ENCODE peak calls at places on chromosomes 5 and 9, in six cellular contexts. One of them, this sample, is unnamed. For H3K4me1, the result is how much of the 10 kb centered on the place peaks cover.

GRCh38 chr5:129903466-129904101 is 681 bp upstream of the CHSY3 start:
- DNase-seq in Panc1: no peak
- DNase-seq in CD4-positive, CD25-positive, alpha-beta regulatory T cell: no peak
- DNase-seq in CD8-positive, alpha-beta T cell: no peak
- DNase-seq in body of pancreas: no peak
- DNase-seq in fibroblast of lung: no peak
- DNase-seq in this sample: peak

GRCh38 chr9:103714992-103715391 is 379.1 kb upstream of the SMC2 start:
- DNase-seq in CD8-positive, alpha-beta T cell: no peak
- DNase-seq in body of pancreas: no peak
- DNase-seq in CD4-positive, CD25-positive, alpha-beta regulatory T cell: no peak
- DNase-seq in Panc1: no peak
- DNase-seq in fibroblast of lung: no peak
- DNase-seq in this sample: no peak

GRCh38 chr5:74567351-74567870 is 73.1 kb downstream of the ENC1 start:
- DNase-seq in body of pancreas: peak
- DNase-seq in fibroblast of lung: no peak
- DNase-seq in CD4-positive, CD25-positive, alpha-beta regulatory T cell: no peak
- DNase-seq in CD8-positive, alpha-beta T cell: no peak
- DNase-seq in Panc1: no peak
- DNase-seq in this sample: peak

GRCh38 chr9:14935099-14935710 is 25.0 kb upstream of the FREM1 start:
- DNase-seq in body of pancreas: no peak
- DNase-seq in CD8-positive, alpha-beta T cell: no peak
- DNase-seq in Panc1: no peak
- DNase-seq in CD4-positive, CD25-positive, alpha-beta regulatory T cell: no peak
- DNase-seq in fibroblast of lung: no peak
- DNase-seq in this sample: no peak

GRCh38 chr5:76522103-76522942 is 100.9 kb downstream of the F2RL2 start:
- DNase-seq in fibroblast of lung: no peak
- DNase-seq in CD8-positive, alpha-beta T cell: no peak
- DNase-seq in Panc1: no peak
- DNase-seq in CD4-positive, CD25-positive, alpha-beta regulatory T cell: no peak
- DNase-seq in body of pancreas: no peak
- DNase-seq in this sample: peak

GRCh38 chr5:36360311-36360710 is 58.6 kb upstream of the RANBP3L start:
- DNase-seq in CD4-positive, CD25-positive, alpha-beta regulatory T cell: no peak
- DNase-seq in CD8-positive, alpha-beta T cell: no peak
- DNase-seq in fibroblast of lung: peak
- DNase-seq in Panc1: no peak
- DNase-seq in body of pancreas: no peak
- DNase-seq in this sample: no peak

GRCh38 chr9:125889524-125890473 is 142.6 kb downstream of the PBX3 start:
- DNase-seq in body of pancreas: peak
- DNase-seq in fibroblast of lung: peak
- DNase-seq in CD8-positive, alpha-beta T cell: peak
- DNase-seq in CD4-positive, CD25-positive, alpha-beta regulatory T cell: peak
- DNase-seq in Panc1: no peak
- DNase-seq in this sample: peak

GRCh38 chr5:109136906-109137305 is 272.9 kb downstream of the PJA2 start:
- DNase-seq in Panc1: no peak
- DNase-seq in CD8-positive, alpha-beta T cell: no peak
- DNase-seq in body of pancreas: no peak
- DNase-seq in CD4-positive, CD25-positive, alpha-beta regulatory T cell: no peak
- DNase-seq in fibroblast of lung: no peak
- DNase-seq in this sample: no peak

GRCh38 chr5:52989025-52989780 is at the start of gene ITGA2:
- DNase-seq in fibroblast of lung: peak
- DNase-seq in body of pancreas: peak
- DNase-seq in Panc1: no peak
- DNase-seq in CD4-positive, CD25-positive, alpha-beta regulatory T cell: no peak
- DNase-seq in CD8-positive, alpha-beta T cell: peak
- DNase-seq in this sample: peak

GRCh38 chr9:134293576-134294227 is 32.6 kb upstream of the RXRA start:
- DNase-seq in CD4-positive, CD25-positive, alpha-beta regulatory T cell: no peak
- DNase-seq in body of pancreas: no peak
- DNase-seq in Panc1: no peak
- DNase-seq in fibroblast of lung: peak
- DNase-seq in CD8-positive, alpha-beta T cell: peak
- DNase-seq in this sample: no peak

GRCh38 chr5:172610643-172611042 is 30.4 kb upstream of the NEURL1B start:
- DNase-seq in Panc1: no peak
- DNase-seq in CD8-positive, alpha-beta T cell: no peak
- DNase-seq in body of pancreas: no peak
- DNase-seq in CD4-positive, CD25-positive, alpha-beta regulatory T cell: no peak
- DNase-seq in fibroblast of lung: no peak
- DNase-seq in this sample: no peak

GRCh38 chr9:135554718-135555117 is 6.8 kb upstream of the PAEP start:
- DNase-seq in body of pancreas: no peak
- DNase-seq in CD8-positive, alpha-beta T cell: no peak
- DNase-seq in CD4-positive, CD25-positive, alpha-beta regulatory T cell: no peak
- DNase-seq in fibroblast of lung: no peak
- DNase-seq in Panc1: peak
- DNase-seq in this sample: no peak

GRCh38 chr5:42587056-42587723 is 164.0 kb downstream of the GHR start:
- DNase-seq in CD4-positive, CD25-positive, alpha-beta regulatory T cell: no peak
- DNase-seq in Panc1: no peak
- DNase-seq in CD8-positive, alpha-beta T cell: no peak
- DNase-seq in fibroblast of lung: no peak
- DNase-seq in body of pancreas: no peak
- DNase-seq in this sample: no peak

GRCh38 chr5:68500828-68501227 is 285.3 kb downstream of the PIK3R1 start:
- DNase-seq in fibroblast of lung: peak
- DNase-seq in Panc1: no peak
- DNase-seq in body of pancreas: no peak
- DNase-seq in CD4-positive, CD25-positive, alpha-beta regulatory T cell: no peak
- DNase-seq in CD8-positive, alpha-beta T cell: no peak
- DNase-seq in this sample: no peak

GRCh38 chr5:87924451-87924850 is 344.2 kb downstream of the TMEM161B start:
- DNase-seq in fibroblast of lung: no peak
- DNase-seq in CD8-positive, alpha-beta T cell: no peak
- DNase-seq in CD4-positive, CD25-positive, alpha-beta regulatory T cell: no peak
- DNase-seq in Panc1: no peak
- DNase-seq in body of pancreas: no peak
- DNase-seq in this sample: peak

GRCh38 chr9:137057545-137057944 is 3.7 kb upstream of the ENTPD2 start:
- DNase-seq in fibroblast of lung: no peak
- DNase-seq in CD8-positive, alpha-beta T cell: no peak
- DNase-seq in body of pancreas: no peak
- DNase-seq in CD4-positive, CD25-positive, alpha-beta regulatory T cell: no peak
- DNase-seq in Panc1: no peak
- DNase-seq in this sample: no peak
- H3K4me1 ChIP-seq in fibroblast of lung: under half
- H3K4me1 ChIP-seq in CD8-positive, alpha-beta T cell: under half
- H3K4me1 ChIP-seq in body of pancreas: under half
- H3K4me1 ChIP-seq in CD4-positive, CD25-positive, alpha-beta regulatory T cell: under half
- H3K4me1 ChIP-seq in Panc1: under half
- H3K4me1 ChIP-seq in this sample: under half

GRCh38 chr9:120877276-120878034 is 467 bp upstream of the PHF19 start:
- DNase-seq in fibroblast of lung: peak
- DNase-seq in CD4-positive, CD25-positive, alpha-beta regulatory T cell: peak
- DNase-seq in CD8-positive, alpha-beta T cell: peak
- DNase-seq in body of pancreas: peak
- DNase-seq in Panc1: no peak
- DNase-seq in this sample: peak
- H3K4me3 ChIP-seq in fibroblast of lung: peak
- H3K4me3 ChIP-seq in CD4-positive, CD25-positive, alpha-beta regulatory T cell: peak
- H3K4me3 ChIP-seq in CD8-positive, alpha-beta T cell: peak
- H3K4me3 ChIP-seq in body of pancreas: no peak
- H3K4me3 ChIP-seq in Panc1: peak
- H3K4me3 ChIP-seq in this sample: peak

GRCh38 chr9:88313364-88314220 is 74.7 kb upstream of the SPIN1 start:
- DNase-seq in Panc1: no peak
- DNase-seq in body of pancreas: no peak
- DNase-seq in fibroblast of lung: peak
- DNase-seq in CD4-positive, CD25-positive, alpha-beta regulatory T cell: peak
- DNase-seq in CD8-positive, alpha-beta T cell: no peak
- DNase-seq in this sample: no peak
- H3K4me1 ChIP-seq in Panc1: under half
- H3K4me1 ChIP-seq in body of pancreas: under half
- H3K4me1 ChIP-seq in fibroblast of lung: under half
- H3K4me1 ChIP-seq in CD4-positive, CD25-positive, alpha-beta regulatory T cell: under half
- H3K4me1 ChIP-seq in CD8-positive, alpha-beta T cell: under half
- H3K4me1 ChIP-seq in this sample: under half

DNA sequence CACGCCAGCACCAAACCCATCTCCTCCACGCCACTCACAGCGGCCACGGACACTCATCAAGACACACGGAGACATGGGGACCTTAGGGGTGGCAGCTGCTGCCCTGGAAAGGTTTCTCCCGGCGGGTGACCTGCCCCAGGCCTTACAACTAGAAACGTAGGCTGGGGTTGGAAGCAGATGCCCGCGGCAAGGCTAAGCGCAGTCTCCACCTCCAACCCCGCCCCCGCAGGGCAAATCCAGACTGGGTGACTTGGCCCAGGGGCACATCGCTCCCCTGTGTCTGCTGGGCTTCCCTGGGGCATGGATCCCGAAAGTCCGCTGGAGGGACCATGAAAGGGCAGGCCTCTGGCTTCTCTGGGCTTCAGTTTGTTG is 12.0 kb upstream of the ASS1 start:
- DNase-seq in CD8-positive, alpha-beta T cell: no peak
- DNase-seq in body of pancreas: no peak
- DNase-seq in fibroblast of lung: no peak
- DNase-seq in Panc1: no peak
- DNase-seq in CD4-positive, CD25-positive, alpha-beta regulatory T cell: no peak
- DNase-seq in this sample: peak
- H3K4me3 ChIP-seq in CD8-positive, alpha-beta T cell: peak
- H3K4me3 ChIP-seq in body of pancreas: no peak
- H3K4me3 ChIP-seq in fibroblast of lung: no peak
- H3K4me3 ChIP-seq in Panc1: peak
- H3K4me3 ChIP-seq in CD4-positive, CD25-positive, alpha-beta regulatory T cell: no peak
- H3K4me3 ChIP-seq in this sample: peak

GRCh38 chr9:112547712-112548440 is 61.2 kb downstream of the KIAA1958 start:
- DNase-seq in body of pancreas: peak
- DNase-seq in CD4-positive, CD25-positive, alpha-beta regulatory T cell: no peak
- DNase-seq in fibroblast of lung: no peak
- DNase-seq in CD8-positive, alpha-beta T cell: no peak
- DNase-seq in Panc1: no peak
- DNase-seq in this sample: no peak
- H3K4me1 ChIP-seq in body of pancreas: half or more
- H3K4me1 ChIP-seq in CD4-positive, CD25-positive, alpha-beta regulatory T cell: under half
- H3K4me1 ChIP-seq in fibroblast of lung: under half
- H3K4me1 ChIP-seq in CD8-positive, alpha-beta T cell: under half
- H3K4me1 ChIP-seq in Panc1: under half
- H3K4me1 ChIP-seq in this sample: under half